ENCODE peak calls at places on chromosomes 12 and 14, in four cellular contexts. D is cardiac fibroblast, I is heart left ventricle, A is GM10248. J is an unnamed sample.

GRCh38 chr12:31507966-31508365 is 83.0 kb downstream of the DENND5B start:
- DNase-seq in D (peak), I (no peak), A (no peak), J (no peak)

GRCh38 chr12:65082411-65082810 is 38.7 kb downstream of the WIF1 start:
- DNase-seq in D (no peak), I (no peak), A (no peak), J (no peak)

GRCh38 chr12:119803391-119803791 is 73.7 kb downstream of the CIT start:
- DNase-seq in D (peak), I (no peak), A (no peak), J (no peak)

GRCh38 chr14:75647650-75648049 is 13.0 kb downstream of the ERG28 start:
- DNase-seq in D (peak), I (no peak), A (no peak), J (no peak)

GRCh38 chr14:89853976-89854693 is 100.4 kb downstream of the EFCAB11 start:
- DNase-seq in D (no peak), I (no peak), A (no peak), J (no peak)

GRCh38 chr12:64610660-64611429 is 550 bp downstream of the RASSF3 start:
- DNase-seq in D (peak), I (peak), A (peak), J (peak)

GRCh38 chr14:21501568-21501967 is 9.6 kb downstream of the METTL3 start:
- DNase-seq in D (no peak), I (no peak), A (no peak), J (no peak)

GRCh38 chr12:49189731-49190314 is 943 bp upstream of the TUBA1A start:
- DNase-seq in D (peak), I (no peak), A (no peak), J (no peak)

GRCh38 chr14:61355892-61356325 is 34.5 kb downstream of the PRKCH start:
- DNase-seq in D (peak), I (no peak), A (no peak), J (no peak)

GRCh38 chr14:69637503-69638030 is 26.2 kb downstream of the SUSD6 start:
- DNase-seq in D (no peak), I (no peak), A (no peak), J (no peak)

GRCh38 chr14:76775159-76775694 is 14.0 kb downstream of the VASH1 start:
- DNase-seq in D (no peak), I (no peak), A (no peak), J (no peak)

GRCh38 chr14:22339277-22339676 is 249.7 kb downstream of the DAD1 start:
- DNase-seq in D (peak), I (peak), A (no peak), J (no peak)

GRCh38 chr12:69196302-69197288 is 42.8 kb upstream of the CPSF6 start:
- DNase-seq in D (peak), I (no peak), A (no peak), J (no peak)

GRCh38 chr14:103735439-103735814 is 19.8 kb downstream of the ZFYVE21 start:
- DNase-seq in D (no peak), I (peak), A (no peak), J (no peak)

GRCh38 chr12:131008461-131009270 is 55.0 kb downstream of the ADGRD1 start:
- DNase-seq in D (no peak), I (no peak), A (no peak), J (no peak)

GRCh38 chr12:59164991-59165718 is 244.9 kb upstream of the LRIG3 start:
- DNase-seq in D (peak), I (no peak), A (no peak), J (no peak)

GRCh38 chr12:52581481-52581880 is 7.8 kb upstream of the KRT74 start:
- DNase-seq in D (peak), I (no peak), A (no peak), J (no peak)

GRCh38 chr12:113910751-113911272 is 55.3 kb downstream of the RBM19 start:
- DNase-seq in D (no peak), I (no peak), A (no peak), J (no peak)

GRCh38 chr12:65631621-65632111 is 192.6 kb upstream of the HMGA2 start:
- DNase-seq in D (peak), I (no peak), A (no peak), J (no peak)

GRCh38 chr14:72636871-72637270 is 257.0 kb downstream of the DPF3 start:
- DNase-seq in D (no peak), I (no peak), A (no peak), J (no peak)

GRCh38 chr14:61889914-61890351 is 127.7 kb downstream of the SNAPC1 start:
- DNase-seq in D (no peak), I (no peak), A (peak), J (peak)

GRCh38 chr12:82942963-82943362 is 256.3 kb downstream of the TMTC2 start:
- DNase-seq in D (peak), I (no peak), A (peak), J (no peak)

GRCh38 chr12:58364389-58365086 is 423.2 kb downstream of the ATP23 start:
- DNase-seq in D (peak), I (no peak), A (no peak), J (no peak)

GRCh38 chr14:74591394-74591793 is 20.6 kb downstream of the LTBP2 start:
- DNase-seq in D (no peak), I (peak), A (no peak), J (no peak)

GRCh38 chr12:124044809-124045321 is 71.8 kb downstream of the ZNF664 start:
- DNase-seq in D (no peak), I (no peak), A (no peak), J (no peak)

GRCh38 chr12:22100952-22101748 is 55.1 kb downstream of the CMAS start:
- DNase-seq in D (peak), I (no peak), A (peak), J (peak)

GRCh38 chr14:93049867-93050331 is 65.8 kb downstream of the ITPK1 start:
- DNase-seq in D (no peak), I (peak), A (no peak), J (no peak)

GRCh38 chr12:3427956-3428355 is 63.0 kb upstream of the PRMT8 start:
- DNase-seq in D (no peak), I (no peak), A (no peak), J (no peak)

GRCh38 chr12:79434561-79434960 is 256.2 kb downstream of the PAWR start:
- DNase-seq in D (no peak), I (no peak), A (no peak), J (no peak)

GRCh38 chr12:104372048-104372720 is 68.6 kb downstream of the EID3 start:
- DNase-seq in D (peak), I (peak), A (no peak), J (no peak)

GRCh38 chr12:52496590-52497071 is 3.6 kb upstream of the KRT6A start:
- DNase-seq in D (peak), I (no peak), A (no peak), J (no peak)

GRCh38 chr14:101810897-101811620 is 49.5 kb downstream of the PPP2R5C start:
- DNase-seq in D (peak), I (no peak), A (no peak), J (no peak)

GRCh38 chr14:99042376-99043257 is 229.4 kb downstream of the BCL11B start:
- DNase-seq in D (no peak), I (no peak), A (no peak), J (no peak)

GRCh38 chr12:90502070-90502469 is 452.9 kb downstream of the CCER1 start:
- DNase-seq in D (no peak), I (no peak), A (no peak), J (no peak)

GRCh38 chr12:108616941-108617858 is 16.5 kb downstream of the SELPLG start:
- DNase-seq in D (peak), I (no peak), A (peak), J (peak)

GRCh38 chr12:32901553-32901952 is 5.0 kb upstream of the PKP2 start:
- DNase-seq in D (no peak), I (no peak), A (no peak), J (no peak)

GRCh38 chr12:108850854-108851573 is 6.4 kb downstream of the SSH1 start:
- DNase-seq in D (peak), I (peak), A (peak), J (peak)

GRCh38 chr12:111076199-111076598 is 155.8 kb upstream of the MYL2 start:
- DNase-seq in D (no peak), I (no peak), A (no peak), J (no peak)
- TF ChIP-seq CTCF in D (no peak), I (no peak), A (no peak), J (no peak)

GRCh38 chr12:8609061-8609570 is 3.5 kb downstream of the AICDA start:
- DNase-seq in D (peak), I (no peak), A (no peak), J (no peak)
- TF ChIP-seq CTCF in D (peak), I (peak), A (peak), J (peak)

DNA sequence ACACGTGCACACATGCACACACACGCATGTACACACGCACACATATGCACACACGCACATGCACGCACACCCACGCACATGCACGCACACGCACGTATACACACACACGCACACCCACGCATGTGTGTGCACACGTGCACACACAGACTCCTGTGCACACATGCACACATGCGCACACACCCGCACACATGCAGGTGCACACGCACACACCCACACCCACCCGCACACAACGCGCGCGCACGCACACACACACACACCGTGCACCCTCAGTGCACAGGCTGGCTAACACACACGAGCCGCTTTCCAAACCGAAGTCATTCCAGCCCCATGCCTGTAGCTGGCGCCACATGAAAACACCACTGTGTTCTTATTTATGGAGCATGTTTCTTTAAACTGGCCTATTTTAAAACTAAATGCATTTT is 45.3 kb downstream of the GALNT9 start:
- DNase-seq in D (peak), I (peak), A (no peak), J (no peak)
- TF ChIP-seq CTCF in D (peak), I (no peak), A (no peak), J (no peak)

GRCh38 chr12:129190827-129191226 is 337.5 kb downstream of the GLT1D1 start:
- DNase-seq in D (no peak), I (no peak), A (no peak), J (no peak)

GRCh38 chr12:129184066-129184695 is 330.9 kb downstream of the GLT1D1 start:
- DNase-seq in D (no peak), I (no peak), A (no peak), J (no peak)

GRCh38 chr12:129185855-129186254 is 332.6 kb downstream of the GLT1D1 start:
- DNase-seq in D (no peak), I (no peak), A (no peak), J (no peak)

DNA sequence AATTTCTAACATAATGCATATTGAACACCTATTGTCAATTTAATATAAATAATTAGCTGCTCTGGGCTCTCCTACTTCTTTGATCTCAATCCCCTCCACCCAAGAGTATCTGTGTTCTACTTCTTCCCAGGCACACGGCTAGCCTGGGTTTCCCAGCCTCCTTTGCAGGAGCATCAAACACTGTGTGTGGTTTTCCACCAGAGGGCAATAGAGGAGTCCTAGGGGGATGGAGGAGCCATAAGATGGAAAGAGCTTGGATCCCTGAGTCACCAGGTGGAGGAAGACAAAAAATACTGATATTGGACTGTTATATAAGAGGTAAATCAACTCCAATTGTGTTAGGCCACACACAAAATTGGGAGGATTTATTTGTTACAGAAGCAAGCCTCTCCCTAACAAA is 333.7 kb downstream of the GLT1D1 start:
- DNase-seq in D (no peak), I (no peak), A (no peak), J (no peak)
- TF ChIP-seq CTCF in D (no peak), I (no peak), A (no peak), J (peak)

DNA sequence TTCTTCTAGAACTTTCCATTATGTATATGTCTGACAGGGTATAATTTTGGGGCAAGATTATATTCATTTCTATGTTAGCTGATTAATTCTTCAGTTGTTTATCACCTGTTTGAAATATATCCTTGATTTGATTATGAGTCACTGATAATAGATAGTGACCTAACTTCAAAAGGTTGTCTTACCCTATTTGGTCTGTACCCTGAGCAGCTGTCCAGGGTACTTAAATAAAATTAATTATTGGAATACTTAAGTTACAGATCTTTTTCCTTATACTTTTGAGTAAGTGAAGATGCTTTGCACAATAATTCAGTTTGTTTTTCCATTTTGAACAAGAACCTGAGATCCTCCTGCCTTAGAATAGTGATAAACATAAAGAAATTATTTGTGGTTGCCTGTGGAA is 13.2 kb upstream of the NPAS3 start:
- DNase-seq in D (peak), I (no peak), A (no peak), J (no peak)
- TF ChIP-seq CTCF in D (no peak), I (no peak), A (no peak), J (no peak)

DNA sequence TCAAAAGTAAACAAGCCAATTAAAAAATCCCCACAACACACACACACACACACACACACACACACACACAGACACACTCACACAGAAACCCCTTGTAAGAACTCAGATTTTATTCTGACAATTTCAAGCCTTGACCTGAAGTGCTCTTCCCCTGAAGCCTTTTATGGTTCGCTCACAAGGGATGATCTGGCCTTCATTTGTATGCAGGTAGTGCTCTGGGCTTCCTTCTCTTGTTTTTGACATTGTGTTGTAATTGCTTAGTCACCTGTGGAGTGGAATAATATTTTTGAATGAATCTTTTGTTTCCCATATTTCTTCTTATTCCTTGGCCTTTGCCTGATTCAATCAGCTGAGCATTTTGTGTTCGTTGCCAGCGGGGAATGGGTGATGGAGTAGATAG is 83.3 kb upstream of the CSRP2 start:
- DNase-seq in D (no peak), I (no peak), A (no peak), J (no peak)
- TF ChIP-seq CTCF in D (no peak), I (no peak), A (no peak), J (no peak)

GRCh38 chr12:46265102-46265501 is 3.7 kb downstream of the SLC38A1 start:
- DNase-seq in D (no peak), I (no peak), A (no peak), J (no peak)

GRCh38 chr12:46265734-46266133 is 3.1 kb downstream of the SLC38A1 start:
- DNase-seq in D (no peak), I (no peak), A (peak), J (no peak)

GRCh38 chr12:46266869-46267617 is 1.8 kb downstream of the SLC38A1 start:
- DNase-seq in D (peak), I (peak), A (peak), J (peak)

GRCh38 chr12:46267618-46268348 is 1.1 kb downstream of the SLC38A1 start:
- DNase-seq in D (peak), I (peak), A (peak), J (peak)

GRCh38 chr12:46266382-46266791 is 2.5 kb downstream of the SLC38A1 start:
- DNase-seq in D (peak), I (no peak), A (no peak), J (no peak)
- TF ChIP-seq CTCF in D (no peak), I (no peak), A (no peak), J (no peak)

GRCh38 chr14:41785696-41786095 is 179.0 kb downstream of the LRFN5 start:
- DNase-seq in D (no peak), I (no peak), A (no peak), J (no peak)
- TF ChIP-seq CTCF in D (no peak), I (no peak), A (no peak), J (no peak)

DNA sequence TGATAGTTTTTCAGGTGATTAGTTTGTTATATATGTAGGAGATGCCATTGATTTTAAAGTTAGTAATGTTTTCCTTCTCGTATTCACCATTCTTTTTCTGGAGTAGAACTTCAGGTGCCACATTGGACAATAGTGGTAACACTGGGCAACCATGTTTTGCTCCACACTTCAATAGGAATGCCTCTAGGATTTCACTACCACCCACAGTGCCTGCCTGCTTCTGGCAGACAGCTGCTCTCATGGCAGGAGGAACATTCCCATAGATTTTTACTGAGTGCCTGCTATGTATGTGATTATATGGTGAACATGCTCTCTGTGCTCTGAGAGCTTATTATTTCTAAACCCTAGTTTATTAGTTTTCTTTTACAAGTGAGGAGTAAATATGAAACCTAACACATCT is 53.7 kb downstream of the GCH1 start:
- DNase-seq in D (no peak), I (no peak), A (no peak), J (no peak)
- TF ChIP-seq CTCF in D (no peak), I (no peak), A (no peak), J (no peak)

J was measured in GM06990.